ENCODE peak calls at places on chromosomes 5 and 9, in ten cellular contexts. U is A549, G is A673, V is left lung, C is brain microvascular endothelial cell, A is Peyer's patch, T is BE2C, I is nephron progenitor cell, O is left ventricle myocardium inferior, W is heart left ventricle. P is an unnamed sample.

GRCh38 chr5:152619756-152620155 is 214.7 kb upstream of the NMUR2 start:
- DNase-seq in O (no peak), T (no peak), W (no peak), U (no peak), C (no peak), I (no peak), G (no peak), V (no peak), A (no peak), P (no peak)

GRCh38 chr9:123996731-123997421 is 14.7 kb upstream of the LHX2 start:
- DNase-seq in W (no peak), I (no peak), V (peak), G (no peak), U (no peak), O (no peak), T (no peak), A (no peak), C (no peak), P (peak)

GRCh38 chr5:96256795-96257470 is 176.1 kb downstream of the PCSK1 start:
- DNase-seq in U (peak), T (peak), G (peak), O (no peak), I (peak), A (peak), W (no peak), C (peak), V (no peak), P (peak)

GRCh38 chr5:179550511-179551342 is at the start of gene RUFY1:
- DNase-seq in G (peak), C (peak), V (peak), U (peak), T (peak), A (peak), W (peak), O (peak), I (peak), P (peak)

GRCh38 chr9:15572200-15572599 is 19.4 kb downstream of the CCDC171 start:
- DNase-seq in C (no peak), O (no peak), I (no peak), G (no peak), V (no peak), W (no peak), U (no peak), A (no peak), T (no peak), P (no peak)

GRCh38 chr9:21711504-21711903 is 90.9 kb upstream of the MTAP start:
- DNase-seq in O (no peak), G (peak), I (peak), C (no peak), U (no peak), V (no peak), A (no peak), W (no peak), T (no peak), P (no peak)

GRCh38 chr9:74773886-74774479 is 113.7 kb downstream of the TRPM6 start:
- DNase-seq in V (no peak), G (peak), T (peak), C (peak), W (peak), A (peak), O (peak), U (peak), I (peak), P (peak)

GRCh38 chr5:112895682-112896081 is 26.3 kb downstream of the REEP5 start:
- DNase-seq in A (no peak), T (no peak), U (no peak), V (no peak), I (no peak), C (no peak), G (no peak), O (no peak), W (no peak), P (no peak)

GRCh38 chr5:170565077-170565476 is 61.3 kb downstream of the KCNIP1 start:
- DNase-seq in U (no peak), W (no peak), G (no peak), V (no peak), T (no peak), A (no peak), C (no peak), I (no peak), O (no peak), P (no peak)

GRCh38 chr5:68924490-68925145 is 169.2 kb upstream of the SLC30A5 start:
- DNase-seq in I (no peak), T (no peak), G (no peak), W (no peak), C (peak), V (no peak), A (no peak), O (no peak), U (no peak), P (no peak)

GRCh38 chr5:152527358-152528048 is 122.4 kb upstream of the NMUR2 start:
- DNase-seq in I (no peak), W (no peak), V (no peak), U (no peak), C (no peak), O (no peak), A (no peak), G (peak), T (no peak), P (peak)

GRCh38 chr9:37522971-37523370 is 37.2 kb downstream of the POLR1E start:
- DNase-seq in G (no peak), I (no peak), O (no peak), T (no peak), U (no peak), V (no peak), W (no peak), A (no peak), C (no peak), P (no peak)

GRCh38 chr5:138668451-138668850 is 84.8 kb upstream of the CTNNA1 start:
- DNase-seq in A (peak), C (no peak), O (peak), T (no peak), I (no peak), G (no peak), V (no peak), U (no peak), W (no peak), P (no peak)

GRCh38 chr5:73709536-73710129 is 83.6 kb downstream of the ARHGEF28 start:
- DNase-seq in I (no peak), O (no peak), T (no peak), A (no peak), V (no peak), C (peak), W (no peak), U (no peak), G (no peak), P (no peak)

GRCh38 chr5:114782869-114783268 is 386.8 kb downstream of the TRIM36 start:
- DNase-seq in C (no peak), V (no peak), G (peak), T (peak), W (no peak), O (peak), A (no peak), U (peak), I (no peak), P (no peak)

GRCh38 chr5:162752612-162753011 is 684.8 kb upstream of the CCNG1 start:
- DNase-seq in W (no peak), V (no peak), I (no peak), T (no peak), O (no peak), U (no peak), A (no peak), C (no peak), G (no peak), P (no peak)

GRCh38 chr5:168311061-168311566 is 19.7 kb downstream of the WWC1 start:
- DNase-seq in G (no peak), O (no peak), U (no peak), C (no peak), A (peak), V (no peak), I (no peak), T (no peak), W (no peak), P (no peak)

GRCh38 chr5:10746711-10747110 is 14.3 kb downstream of the DAP start:
- DNase-seq in I (no peak), G (no peak), O (no peak), W (no peak), V (no peak), C (no peak), A (peak), U (no peak), T (no peak), P (no peak)

GRCh38 chr5:133926960-133927615 is 41.3 kb downstream of the C5orf15 start:
- DNase-seq in G (no peak), V (no peak), T (peak), C (no peak), O (no peak), I (no peak), U (peak), A (no peak), W (no peak), P (no peak)

GRCh38 chr5:43996221-43996620 is 393.0 kb downstream of the FGF10 start:
- DNase-seq in O (no peak), G (no peak), W (no peak), V (no peak), C (no peak), T (no peak), I (no peak), A (no peak), U (no peak), P (no peak)

GRCh38 chr5:96049398-96050272 is 88.0 kb upstream of the ELL2 start:
- DNase-seq in I (no peak), O (no peak), T (no peak), G (no peak), W (no peak), A (no peak), C (peak), U (peak), V (no peak), P (no peak)

GRCh38 chr5:176535101-176535654 is 2.0 kb downstream of the RNF44 start:
- DNase-seq in U (peak), A (peak), V (no peak), W (no peak), C (no peak), G (no peak), O (no peak), T (no peak), I (no peak), P (peak)

GRCh38 chr9:130476151-130476730 is 31.5 kb downstream of the ASS1 start:
- DNase-seq in U (no peak), O (no peak), W (no peak), C (no peak), G (no peak), A (no peak), I (no peak), V (no peak), T (no peak), P (no peak)

GRCh38 chr5:133402781-133403180 is 209.6 kb downstream of the FSTL4 start:
- DNase-seq in G (no peak), U (no peak), V (no peak), I (no peak), A (no peak), C (no peak), O (no peak), T (no peak), W (no peak), P (no peak)

GRCh38 chr5:179310439-179311090 is 34.7 kb downstream of the ADAMTS2 start:
- DNase-seq in G (no peak), V (peak), O (no peak), W (peak), U (no peak), C (no peak), A (no peak), T (peak), I (no peak), P (no peak)

GRCh38 chr9:90805006-90805993 is 3.7 kb downstream of the SYK start:
- DNase-seq in C (no peak), G (peak), I (no peak), T (peak), U (no peak), A (no peak), O (no peak), W (no peak), V (no peak), P (no peak)

GRCh38 chr5:65061974-65062353 is 293.2 kb downstream of the CWC27 start:
- DNase-seq in C (no peak), O (no peak), W (no peak), U (no peak), G (no peak), A (no peak), T (no peak), I (no peak), V (no peak), P (peak)

GRCh38 chr9:135230386-135230765 is 142.9 kb downstream of the OLFM1 start:
- DNase-seq in I (no peak), U (no peak), O (no peak), A (no peak), G (no peak), V (no peak), C (no peak), T (peak), W (peak), P (no peak)

GRCh38 chr9:135228345-135228982 is 141.0 kb downstream of the OLFM1 start:
- DNase-seq in T (peak), U (no peak), W (peak), O (peak), G (no peak), I (no peak), A (no peak), V (peak), C (no peak), P (no peak)

GRCh38 chr9:135230817-135231520 is 143.5 kb downstream of the OLFM1 start:
- DNase-seq in G (no peak), O (peak), V (peak), C (no peak), W (peak), U (no peak), I (no peak), A (no peak), T (peak), P (no peak)

GRCh38 chr9:135228983-135229625 is 141.6 kb downstream of the OLFM1 start:
- DNase-seq in G (no peak), V (peak), A (no peak), C (no peak), W (peak), I (no peak), O (peak), T (peak), U (no peak), P (no peak)

GRCh38 chr9:135229701-135230385 is 142.4 kb downstream of the OLFM1 start:
- DNase-seq in I (no peak), W (peak), T (peak), A (no peak), O (no peak), C (no peak), U (no peak), V (peak), G (no peak), P (no peak)
- TF ChIP-seq CTCF in I (no peak), W (no peak), T (no peak), A (no peak), O (no peak), C (no peak), U (no peak), V (no peak), G (no peak), P (no peak)

DNA sequence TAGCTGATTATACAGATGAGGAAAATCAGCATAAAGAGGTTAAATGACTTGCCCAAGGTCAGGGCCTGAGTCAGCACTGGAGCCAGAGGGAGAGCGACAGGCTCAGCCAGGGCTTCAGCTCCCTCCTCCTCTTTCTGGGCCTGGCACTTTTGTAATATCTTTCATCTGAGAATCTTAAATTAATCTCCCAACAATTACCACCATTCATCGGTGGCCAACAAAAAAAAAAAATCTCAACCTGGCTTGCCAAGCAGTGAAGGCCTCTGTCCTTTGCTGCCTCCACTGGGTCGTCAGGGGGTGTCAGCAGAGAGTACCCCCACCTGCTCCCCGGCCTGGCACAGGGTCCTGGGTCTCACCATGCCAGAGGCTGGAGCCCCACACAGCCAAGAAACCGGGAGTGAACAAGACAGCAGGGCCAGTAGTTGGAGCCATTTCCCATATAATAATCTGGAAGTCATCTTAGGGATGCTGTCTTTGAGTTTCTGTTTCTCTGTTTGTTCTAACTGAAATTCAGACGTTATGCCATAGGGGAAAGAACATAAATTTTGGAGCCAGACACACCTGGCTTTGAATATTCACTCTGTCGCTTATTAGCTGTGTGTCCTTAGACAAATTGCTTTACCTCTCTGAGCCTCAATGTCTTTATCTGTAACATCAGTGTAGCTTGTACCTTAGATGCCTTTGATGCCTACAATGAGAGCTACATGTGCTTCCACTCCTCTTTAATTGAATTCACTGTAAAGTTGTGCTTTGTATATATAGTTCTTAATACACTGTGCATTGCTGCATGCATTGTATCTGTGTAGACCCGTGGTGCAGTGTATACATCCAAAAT is 299.9 kb upstream of the MSX2 start:
- DNase-seq in G (no peak), U (no peak), I (no peak), W (no peak), C (no peak), T (peak), O (no peak), V (no peak), A (no peak), P (no peak)
- TF ChIP-seq CTCF in G (peak), U (no peak), I (no peak), W (no peak), C (no peak), T (peak), O (no peak), V (no peak), A (no peak), P (no peak)

DNA sequence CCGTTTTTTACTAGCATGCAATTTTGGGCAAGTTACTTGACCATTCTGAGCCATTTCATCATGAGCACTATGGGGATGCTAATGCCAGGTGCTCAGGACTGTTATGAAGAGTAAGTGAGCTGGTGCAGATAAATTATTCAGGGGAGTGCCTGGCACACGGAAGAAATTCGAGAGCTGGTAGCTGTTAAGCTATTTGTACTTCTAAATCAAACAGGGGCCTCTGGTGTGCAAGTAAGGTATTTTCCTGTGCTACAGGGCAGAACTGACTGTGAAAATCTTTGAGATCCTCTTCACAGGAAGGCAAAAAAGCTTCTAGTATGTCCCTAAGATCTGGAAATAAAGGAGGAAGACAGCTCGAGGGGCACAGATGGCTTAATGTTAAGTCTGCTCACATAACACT is 106.3 kb upstream of the SPOCK1 start:
- DNase-seq in V (no peak), I (no peak), O (no peak), A (no peak), C (no peak), W (no peak), U (no peak), G (peak), T (no peak), P (no peak)
- TF ChIP-seq CTCF in V (no peak), I (peak), O (peak), A (no peak), C (peak), W (peak), U (no peak), G (peak), T (peak), P (no peak)

GRCh38 chr5:72244862-72245371 is 75.1 kb downstream of the MRPS27 start:
- DNase-seq in G (peak), C (peak), I (peak), T (peak), V (no peak), A (no peak), U (peak), W (no peak), O (no peak), P (peak)
- TF ChIP-seq CTCF in G (peak), C (peak), I (peak), T (peak), V (no peak), A (no peak), U (peak), W (peak), O (peak), P (peak)

GRCh38 chr5:150486402-150487198 is 21.3 kb upstream of the NDST1 start:
- DNase-seq in A (peak), C (no peak), T (peak), O (peak), U (peak), V (peak), W (peak), I (peak), G (peak), P (peak)
- TF ChIP-seq CTCF in A (no peak), C (no peak), T (no peak), O (no peak), U (no peak), V (no peak), W (peak), I (no peak), G (no peak), P (no peak)

GRCh38 chr9:137785704-137786161 is 91.8 kb upstream of the CACNA1B start:
- DNase-seq in A (no peak), U (no peak), O (no peak), V (no peak), W (no peak), T (no peak), I (no peak), C (peak), G (no peak), P (no peak)
- TF ChIP-seq CTCF in A (no peak), U (no peak), O (no peak), V (no peak), W (no peak), T (no peak), I (no peak), C (peak), G (no peak), P (no peak)

DNA sequence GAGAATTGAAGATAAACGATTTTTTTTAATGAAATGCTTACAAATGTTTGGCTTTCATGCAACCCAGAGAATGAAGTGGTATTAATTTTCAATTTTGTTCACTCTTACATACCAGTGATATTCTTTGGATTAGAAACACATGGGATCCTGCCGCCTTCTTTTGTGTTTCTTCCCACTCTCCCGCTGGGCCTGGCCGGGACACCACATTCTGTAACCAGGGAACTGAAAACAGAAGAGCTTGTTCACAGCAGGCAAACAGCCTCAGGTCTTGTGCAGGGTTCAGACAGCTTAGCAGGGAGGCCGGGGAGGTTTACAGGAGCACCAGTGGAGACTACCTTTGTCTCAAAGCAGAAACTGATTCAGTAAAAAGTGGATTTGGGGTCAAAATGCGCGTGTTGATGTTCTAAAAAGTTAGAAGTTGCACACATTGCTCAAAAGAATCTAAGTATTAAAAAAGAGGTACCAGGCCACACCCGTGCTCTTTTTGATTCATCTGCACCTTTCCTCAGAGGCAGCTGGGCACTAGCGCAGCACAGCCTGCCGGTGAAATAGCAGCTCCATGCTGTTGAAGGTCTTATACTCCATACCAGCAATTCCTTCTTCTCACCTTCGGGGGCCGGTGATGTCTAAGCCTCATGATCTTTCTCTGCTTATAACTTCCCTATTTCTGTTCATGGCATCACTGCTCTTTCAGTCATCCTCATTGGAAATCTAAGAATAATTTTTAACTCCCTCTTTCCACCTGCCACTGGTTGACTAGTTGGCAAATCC is 67.1 kb downstream of the GRAMD2B start:
- DNase-seq in W (no peak), I (peak), O (no peak), C (no peak), T (no peak), G (peak), V (no peak), A (no peak), U (no peak), P (no peak)
- TF ChIP-seq CTCF in W (no peak), I (no peak), O (no peak), C (peak), T (no peak), G (peak), V (no peak), A (no peak), U (no peak), P (no peak)

P was measured in GM20000.